ENCODE peak calls at places on chromosomes 16 and 17, in six cellular contexts. One of them, this sample, is unnamed. For H3K36me3, the result is how much of the 10 kb centered on the place peaks cover.

GRCh38 chr16:83227336-83227735 is 580.4 kb upstream of the HSBP1 start:
- DNase-seq in PC-3: no peak
- DNase-seq in cardiac muscle cell: no peak
- DNase-seq in CD8-positive, alpha-beta T cell: no peak
- DNase-seq in prostate gland: no peak
- DNase-seq in stomach: no peak
- DNase-seq in this sample: no peak

GRCh38 chr16:5361322-5361721 is 263.7 kb upstream of the EEF2KMT start:
- DNase-seq in cardiac muscle cell: no peak
- DNase-seq in PC-3: no peak
- DNase-seq in stomach: no peak
- DNase-seq in prostate gland: no peak
- DNase-seq in CD8-positive, alpha-beta T cell: no peak
- DNase-seq in this sample: no peak

GRCh38 chr16:61987474-61988012 is 48.7 kb downstream of the CDH8 start:
- DNase-seq in stomach: no peak
- DNase-seq in cardiac muscle cell: no peak
- DNase-seq in prostate gland: no peak
- DNase-seq in PC-3: no peak
- DNase-seq in CD8-positive, alpha-beta T cell: no peak
- DNase-seq in this sample: no peak

GRCh38 chr17:3543453-3543852 is 14.2 kb downstream of the TRPV3 start:
- DNase-seq in cardiac muscle cell: no peak
- DNase-seq in CD8-positive, alpha-beta T cell: no peak
- DNase-seq in prostate gland: no peak
- DNase-seq in PC-3: no peak
- DNase-seq in stomach: no peak
- DNase-seq in this sample: no peak

GRCh38 chr17:1362065-1362848 is 37.8 kb downstream of the YWHAE start:
- DNase-seq in stomach: no peak
- DNase-seq in PC-3: no peak
- DNase-seq in prostate gland: no peak
- DNase-seq in CD8-positive, alpha-beta T cell: no peak
- DNase-seq in cardiac muscle cell: no peak
- DNase-seq in this sample: peak

GRCh38 chr17:19237389-19238166 is 412 bp downstream of the EPN2 start:
- DNase-seq in stomach: peak
- DNase-seq in CD8-positive, alpha-beta T cell: no peak
- DNase-seq in prostate gland: peak
- DNase-seq in cardiac muscle cell: no peak
- DNase-seq in PC-3: no peak
- DNase-seq in this sample: no peak

GRCh38 chr17:81968396-81968745 is 7.4 kb upstream of the NOTUM start:
- DNase-seq in CD8-positive, alpha-beta T cell: no peak
- DNase-seq in PC-3: no peak
- DNase-seq in stomach: no peak
- DNase-seq in cardiac muscle cell: no peak
- DNase-seq in prostate gland: no peak
- DNase-seq in this sample: no peak

GRCh38 chr16:22220714-22221113 is 14.6 kb downstream of the EEF2K start:
- DNase-seq in PC-3: no peak
- DNase-seq in prostate gland: peak
- DNase-seq in cardiac muscle cell: no peak
- DNase-seq in stomach: peak
- DNase-seq in CD8-positive, alpha-beta T cell: no peak
- DNase-seq in this sample: peak

GRCh38 chr16:78396046-78396445 is 296.6 kb downstream of the WWOX start:
- DNase-seq in PC-3: peak
- DNase-seq in CD8-positive, alpha-beta T cell: no peak
- DNase-seq in cardiac muscle cell: no peak
- DNase-seq in stomach: no peak
- DNase-seq in prostate gland: no peak
- DNase-seq in this sample: no peak

GRCh38 chr17:38632334-38632733 is 26.6 kb upstream of the SRCIN1 start:
- DNase-seq in CD8-positive, alpha-beta T cell: no peak
- DNase-seq in prostate gland: no peak
- DNase-seq in stomach: no peak
- DNase-seq in PC-3: no peak
- DNase-seq in cardiac muscle cell: no peak
- DNase-seq in this sample: peak

GRCh38 chr17:63960006-63960405 is 12.7 kb downstream of the SCN4A start:
- DNase-seq in PC-3: no peak
- DNase-seq in cardiac muscle cell: no peak
- DNase-seq in stomach: no peak
- DNase-seq in prostate gland: no peak
- DNase-seq in CD8-positive, alpha-beta T cell: no peak
- DNase-seq in this sample: no peak

GRCh38 chr17:42653179-42654124 is 5.6 kb upstream of the TUBG2 start:
- DNase-seq in CD8-positive, alpha-beta T cell: no peak
- DNase-seq in stomach: no peak
- DNase-seq in prostate gland: peak
- DNase-seq in cardiac muscle cell: peak
- DNase-seq in PC-3: peak
- DNase-seq in this sample: peak

GRCh38 chr16:82368041-82368440 is 198.0 kb upstream of the MPHOSPH6 start:
- DNase-seq in PC-3: peak
- DNase-seq in prostate gland: peak
- DNase-seq in cardiac muscle cell: peak
- DNase-seq in stomach: peak
- DNase-seq in CD8-positive, alpha-beta T cell: no peak
- DNase-seq in this sample: no peak

GRCh38 chr16:74625500-74626350 is 18.8 kb upstream of the GLG1 start:
- DNase-seq in prostate gland: no peak
- DNase-seq in PC-3: no peak
- DNase-seq in CD8-positive, alpha-beta T cell: no peak
- DNase-seq in stomach: peak
- DNase-seq in cardiac muscle cell: no peak
- DNase-seq in this sample: no peak

GRCh38 chr17:5943991-5944390 is 126.2 kb upstream of the WSCD1 start:
- DNase-seq in prostate gland: no peak
- DNase-seq in CD8-positive, alpha-beta T cell: no peak
- DNase-seq in PC-3: no peak
- DNase-seq in stomach: no peak
- DNase-seq in cardiac muscle cell: no peak
- DNase-seq in this sample: no peak
- H3K27ac ChIP-seq in prostate gland: no peak
- H3K27ac ChIP-seq in CD8-positive, alpha-beta T cell: no peak
- H3K27ac ChIP-seq in PC-3: no peak
- H3K27ac ChIP-seq in stomach: no peak
- H3K27ac ChIP-seq in cardiac muscle cell: no peak
- H3K27ac ChIP-seq in this sample: no peak

GRCh38 chr16:14301150-14302030 is 230.3 kb downstream of the MRTFB start:
- DNase-seq in cardiac muscle cell: peak
- DNase-seq in prostate gland: no peak
- DNase-seq in stomach: peak
- DNase-seq in PC-3: peak
- DNase-seq in CD8-positive, alpha-beta T cell: no peak
- DNase-seq in this sample: no peak

GRCh38 chr16:14302031-14302398 is 230.9 kb downstream of the MRTFB start:
- DNase-seq in cardiac muscle cell: peak
- DNase-seq in stomach: peak
- DNase-seq in PC-3: peak
- DNase-seq in prostate gland: no peak
- DNase-seq in CD8-positive, alpha-beta T cell: no peak
- DNase-seq in this sample: peak

GRCh38 chr16:14302399-14303181 is 231.5 kb downstream of the MRTFB start:
- DNase-seq in prostate gland: no peak
- DNase-seq in cardiac muscle cell: no peak
- DNase-seq in PC-3: no peak
- DNase-seq in CD8-positive, alpha-beta T cell: no peak
- DNase-seq in stomach: no peak
- DNase-seq in this sample: no peak

GRCh38 chr16:14298374-14299122 is 227.4 kb downstream of the MRTFB start:
- DNase-seq in cardiac muscle cell: no peak
- DNase-seq in CD8-positive, alpha-beta T cell: no peak
- DNase-seq in PC-3: no peak
- DNase-seq in prostate gland: no peak
- DNase-seq in stomach: no peak
- DNase-seq in this sample: no peak

DNA sequence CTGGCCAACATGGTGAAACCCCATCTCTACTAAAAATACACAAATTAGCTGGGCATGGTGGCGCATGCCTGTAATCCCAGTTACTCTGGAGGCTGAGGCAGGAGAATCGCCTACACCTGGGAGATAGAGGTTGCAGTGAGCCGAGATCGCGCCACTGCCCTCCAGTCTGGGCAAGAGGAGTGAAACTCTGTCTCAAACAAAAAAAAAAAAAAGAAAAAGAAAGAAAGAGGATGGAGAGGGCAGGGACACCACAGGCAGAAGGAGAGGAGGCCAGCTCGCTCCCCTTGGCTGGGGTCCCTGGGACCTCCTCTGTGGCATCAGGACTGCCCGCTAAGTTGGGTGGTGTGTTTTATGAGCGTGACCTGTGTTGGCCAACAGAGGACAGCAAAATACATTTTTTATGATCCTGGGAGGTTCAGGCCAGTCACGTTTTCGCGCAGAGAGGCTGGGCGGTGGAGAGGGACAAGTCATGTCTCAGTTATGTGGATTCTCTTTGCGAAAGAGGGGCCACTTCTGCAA is 229.6 kb downstream of the MRTFB start:
- DNase-seq in stomach: peak
- DNase-seq in cardiac muscle cell: peak
- DNase-seq in PC-3: peak
- DNase-seq in prostate gland: peak
- DNase-seq in CD8-positive, alpha-beta T cell: no peak
- DNase-seq in this sample: no peak
- H3K4me3 ChIP-seq in stomach: peak
- H3K4me3 ChIP-seq in cardiac muscle cell: peak
- H3K4me3 ChIP-seq in PC-3: peak
- H3K4me3 ChIP-seq in prostate gland: peak
- H3K4me3 ChIP-seq in CD8-positive, alpha-beta T cell: no peak
- H3K4me3 ChIP-seq in this sample: peak

GRCh38 chr16:72199938-72200337 is 28.0 kb upstream of the PMFBP1 start:
- DNase-seq in PC-3: no peak
- DNase-seq in prostate gland: no peak
- DNase-seq in cardiac muscle cell: no peak
- DNase-seq in stomach: no peak
- DNase-seq in CD8-positive, alpha-beta T cell: no peak
- DNase-seq in this sample: no peak

GRCh38 chr16:72198641-72199250 is 26.8 kb upstream of the PMFBP1 start:
- DNase-seq in stomach: no peak
- DNase-seq in prostate gland: no peak
- DNase-seq in cardiac muscle cell: no peak
- DNase-seq in CD8-positive, alpha-beta T cell: no peak
- DNase-seq in PC-3: no peak
- DNase-seq in this sample: no peak

GRCh38 chr16:72201387-72201786 is 29.4 kb upstream of the PMFBP1 start:
- DNase-seq in cardiac muscle cell: no peak
- DNase-seq in prostate gland: peak
- DNase-seq in PC-3: no peak
- DNase-seq in stomach: no peak
- DNase-seq in CD8-positive, alpha-beta T cell: no peak
- DNase-seq in this sample: no peak

GRCh38 chr16:72203401-72203800 is 31.4 kb upstream of the PMFBP1 start:
- DNase-seq in PC-3: peak
- DNase-seq in prostate gland: no peak
- DNase-seq in cardiac muscle cell: peak
- DNase-seq in stomach: no peak
- DNase-seq in CD8-positive, alpha-beta T cell: no peak
- DNase-seq in this sample: peak

DNA sequence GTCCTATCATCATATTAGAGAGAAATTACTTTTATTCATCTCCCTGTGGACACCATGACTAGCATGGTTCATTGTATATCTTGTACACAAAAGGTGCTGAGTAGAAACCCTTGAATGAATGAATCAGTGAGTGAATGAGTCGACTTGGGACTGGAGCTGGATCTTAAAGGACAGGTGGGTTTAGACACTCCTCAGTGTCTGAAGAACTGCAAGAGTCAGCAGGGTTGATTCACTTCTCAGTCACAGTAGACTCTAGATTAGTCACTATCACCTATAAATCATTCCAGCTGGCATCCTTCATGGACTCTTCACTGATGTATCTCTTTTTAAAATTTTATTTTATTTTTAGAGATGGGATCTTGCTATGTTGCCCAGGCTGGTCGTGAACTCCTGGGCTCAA is 30.1 kb upstream of the PMFBP1 start:
- DNase-seq in cardiac muscle cell: no peak
- DNase-seq in prostate gland: no peak
- DNase-seq in CD8-positive, alpha-beta T cell: no peak
- DNase-seq in PC-3: peak
- DNase-seq in stomach: no peak
- DNase-seq in this sample: no peak
- H3K36me3 ChIP-seq in cardiac muscle cell: under half
- H3K36me3 ChIP-seq in prostate gland: under half
- H3K36me3 ChIP-seq in CD8-positive, alpha-beta T cell: under half
- H3K36me3 ChIP-seq in PC-3: under half
- H3K36me3 ChIP-seq in stomach: under half
- H3K36me3 ChIP-seq in this sample: under half

GRCh38 chr17:78186689-78187595 is at the start of the genes AFMID and TK1:
- DNase-seq in cardiac muscle cell: peak
- DNase-seq in CD8-positive, alpha-beta T cell: peak
- DNase-seq in stomach: peak
- DNase-seq in PC-3: peak
- DNase-seq in prostate gland: peak
- DNase-seq in this sample: peak
- H3K27ac ChIP-seq in cardiac muscle cell: no peak
- H3K27ac ChIP-seq in CD8-positive, alpha-beta T cell: no peak
- H3K27ac ChIP-seq in stomach: peak
- H3K27ac ChIP-seq in PC-3: peak
- H3K27ac ChIP-seq in prostate gland: peak
- H3K27ac ChIP-seq in this sample: peak

GRCh38 chr16:18803569-18804462 is 2.5 kb upstream of the ARL6IP1 start:
- DNase-seq in cardiac muscle cell: peak
- DNase-seq in PC-3: peak
- DNase-seq in CD8-positive, alpha-beta T cell: no peak
- DNase-seq in prostate gland: no peak
- DNase-seq in stomach: no peak
- DNase-seq in this sample: no peak
- H3K4me3 ChIP-seq in cardiac muscle cell: no peak
- H3K4me3 ChIP-seq in PC-3: no peak
- H3K4me3 ChIP-seq in CD8-positive, alpha-beta T cell: no peak
- H3K4me3 ChIP-seq in prostate gland: no peak
- H3K4me3 ChIP-seq in stomach: no peak
- H3K4me3 ChIP-seq in this sample: no peak